ENCODE peak calls at places on chromosomes 7 and 10, in seven cellular contexts. F is HepG2, T is transverse colon, Q is tibial nerve, L is ovary, G is suprapubic skin, I is GM12878. V is an unnamed sample. For H3K36me3, the result is how much of the 10 kb centered on the place peaks cover.

GRCh38 chr10:127916826-127917225 is 9.9 kb downstream of the PTPRE start:
- DNase-seq in G (no peak), Q (no peak), T (no peak), I (no peak), L (no peak), F (no peak), V (no peak)

GRCh38 chr10:133160813-133161471 is 923 bp downstream of the KNDC1 start:
- DNase-seq in L (no peak), T (no peak), I (no peak), G (peak), F (no peak), Q (no peak), V (no peak)

GRCh38 chr7:136105191-136105590 is 128.0 kb upstream of the MTPN start:
- DNase-seq in F (no peak), L (no peak), I (no peak), T (no peak), G (no peak), Q (no peak), V (no peak)

GRCh38 chr10:77575271-77576006 is 62.2 kb downstream of the KCNMA1 start:
- DNase-seq in T (no peak), I (no peak), G (no peak), L (no peak), Q (no peak), F (no peak), V (no peak)

GRCh38 chr10:14276200-14276599 is 54.5 kb downstream of the FRMD4A start:
- DNase-seq in Q (no peak), G (no peak), F (no peak), I (peak), T (no peak), L (no peak), V (no peak)

GRCh38 chr7:157220916-157221569 is 82.3 kb downstream of the UBE3C start:
- DNase-seq in T (no peak), L (no peak), Q (no peak), F (no peak), I (no peak), G (no peak), V (no peak)

GRCh38 chr7:121366852-121367431 is 29.2 kb downstream of the FAM3C start:
- DNase-seq in G (no peak), Q (no peak), T (no peak), F (peak), L (peak), I (no peak), V (no peak)

GRCh38 chr7:91080351-91080750 is 183.9 kb upstream of the FZD1 start:
- DNase-seq in Q (no peak), I (no peak), L (no peak), T (no peak), F (no peak), G (no peak), V (no peak)

GRCh38 chr7:725223-726005 is 1.1 kb upstream of the DNAAF5 start:
- DNase-seq in G (no peak), T (no peak), Q (no peak), F (no peak), L (no peak), I (no peak), V (no peak)

GRCh38 chr10:121510201-121510771 is 88.0 kb downstream of the FGFR2 start:
- DNase-seq in I (no peak), Q (peak), L (no peak), G (no peak), F (no peak), T (no peak), V (no peak)

DNA sequence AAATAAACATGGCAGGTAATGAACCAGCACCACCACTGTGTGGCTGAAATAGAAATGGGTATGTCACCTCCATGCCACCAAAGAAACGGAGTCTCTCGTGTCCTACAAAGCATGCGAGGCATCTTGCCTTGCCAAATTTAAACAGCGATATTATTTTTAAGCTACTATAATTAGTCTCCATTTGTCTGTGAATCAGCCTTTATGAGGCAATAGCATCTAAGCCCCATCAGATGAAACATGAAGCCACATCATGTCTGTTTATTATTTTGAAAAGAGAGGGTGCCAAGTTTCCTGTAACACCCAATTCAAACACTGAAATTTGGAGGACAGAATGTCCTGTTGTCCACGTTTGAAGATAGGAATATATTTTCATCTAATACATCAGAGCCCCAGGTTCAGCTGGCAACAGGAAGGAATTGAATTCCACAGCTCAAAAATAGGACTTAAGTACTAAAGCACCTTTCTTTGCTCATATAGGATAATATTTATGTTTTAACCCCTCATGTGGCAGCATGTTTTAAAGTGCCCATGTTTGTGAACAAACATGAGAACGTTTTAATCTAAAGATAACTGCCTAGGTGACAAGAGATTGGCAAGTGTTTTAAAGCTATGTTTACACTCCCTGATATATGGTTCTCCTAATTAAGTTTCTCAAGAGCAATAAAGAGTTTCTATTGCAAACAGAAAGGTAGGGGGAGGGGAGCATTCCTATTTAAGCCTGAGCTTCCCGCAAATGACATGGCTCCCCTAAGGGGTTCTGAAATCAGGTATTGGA is 86.8 kb downstream of the SORBS1 start:
- DNase-seq in G (no peak), L (no peak), F (peak), Q (peak), T (no peak), I (no peak), V (no peak)
- TF ChIP-seq EP300 in G (peak), L (peak), F (no peak), Q (peak), T (peak), I (no peak), V (peak)

GRCh38 chr7:128129224-128129864 is 98.1 kb upstream of the LRRC4 start:
- DNase-seq in Q (no peak), G (no peak), F (no peak), L (no peak), T (no peak), I (no peak), V (no peak)
- H3K36me3 ChIP-seq in Q (under half), G (under half), F (under half), L (under half), T (under half), I (under half), V (under half)

GRCh38 chr10:124744047-124744687 is at the start of gene FAM53B:
- DNase-seq in G (no peak), F (no peak), L (peak), I (no peak), T (peak), Q (peak), V (peak)
- TF ChIP-seq EP300 in G (no peak), F (no peak), L (no peak), I (no peak), T (no peak), Q (no peak), V (no peak)

GRCh38 chr7:102063736-102064135 is 222.9 kb upstream of the SH2B2 start:
- DNase-seq in F (no peak), I (no peak), L (no peak), T (peak), G (no peak), Q (no peak), V (no peak)

GRCh38 chr7:102066476-102066875 is 220.2 kb upstream of the SH2B2 start:
- DNase-seq in L (no peak), G (no peak), T (no peak), Q (no peak), F (no peak), I (no peak), V (no peak)

GRCh38 chr7:102064361-102065025 is 222.2 kb upstream of the SH2B2 start:
- DNase-seq in L (no peak), G (no peak), I (no peak), F (no peak), Q (no peak), T (peak), V (no peak)

GRCh38 chr7:102061981-102062390 is 224.7 kb upstream of the SH2B2 start:
- DNase-seq in T (no peak), I (peak), G (no peak), L (no peak), F (no peak), Q (no peak), V (peak)

DNA sequence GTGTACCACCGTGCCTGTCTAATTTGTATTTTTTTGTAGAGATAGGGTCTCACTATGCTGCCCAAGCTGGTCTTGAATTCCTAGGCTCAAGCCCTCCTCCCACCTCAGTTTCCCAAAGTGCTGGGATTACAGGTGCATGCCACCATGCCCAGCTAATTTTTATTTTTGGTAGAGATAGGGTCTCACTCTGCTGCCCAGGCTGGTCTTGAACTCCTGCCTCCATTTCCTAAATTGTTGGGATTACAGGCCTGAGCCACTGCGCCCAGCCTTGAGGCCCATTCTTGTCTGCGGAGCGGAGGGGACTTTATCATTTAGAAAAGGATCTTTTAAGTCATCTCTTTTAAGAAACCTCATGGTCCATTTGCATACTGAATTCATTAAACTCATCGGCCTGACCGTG is 221.4 kb upstream of the SH2B2 start:
- DNase-seq in Q (no peak), G (no peak), L (no peak), T (no peak), F (no peak), I (no peak), V (no peak)
- H3K36me3 ChIP-seq in Q (under half), G (under half), L (under half), T (under half), F (under half), I (under half), V (under half)

GRCh38 chr7:2355079-2356008 is 717 bp downstream of the EIF3B start:
- DNase-seq in Q (no peak), T (peak), G (no peak), L (no peak), I (no peak), F (no peak), V (peak)

GRCh38 chr7:2357165-2357564 is 2.5 kb downstream of the EIF3B start:
- DNase-seq in Q (no peak), F (no peak), L (no peak), I (no peak), T (no peak), G (no peak), V (peak)

GRCh38 chr7:2353113-2353512 is 1.5 kb upstream of the EIF3B start:
- DNase-seq in Q (no peak), G (no peak), I (no peak), L (no peak), F (no peak), T (no peak), V (no peak)

GRCh38 chr7:2353650-2354172 is 916 bp upstream of the EIF3B start:
- DNase-seq in T (peak), Q (no peak), G (peak), I (peak), L (peak), F (peak), V (peak)

GRCh38 chr7:2354173-2355078 is at the start of gene EIF3B:
- DNase-seq in F (peak), Q (peak), L (peak), G (peak), T (peak), I (peak), V (peak)
- TF ChIP-seq EP300 in F (no peak), Q (peak), L (no peak), G (no peak), T (no peak), I (no peak), V (peak)

GRCh38 chr7:73573791-73574190 is 4.6 kb downstream of the TBL2 start:
- DNase-seq in I (no peak), G (no peak), L (no peak), T (no peak), F (no peak), Q (no peak), V (no peak)
- H3K36me3 ChIP-seq in I (under half), G (half or more), L (under half), T (under half), F (half or more), Q (under half), V (half or more)

GRCh38 chr10:119598397-119598796 is 1.6 kb upstream of the TIAL1 start:
- DNase-seq in G (no peak), T (no peak), F (no peak), L (no peak), I (no peak), Q (no peak), V (no peak)

GRCh38 chr10:119596537-119597404 is at the start of gene TIAL1:
- DNase-seq in F (peak), L (peak), I (peak), Q (peak), G (peak), T (peak), V (peak)

GRCh38 chr10:119597405-119598186 is 832 bp upstream of the TIAL1 start:
- DNase-seq in Q (no peak), G (no peak), I (peak), F (no peak), L (no peak), T (no peak), V (no peak)

DNA sequence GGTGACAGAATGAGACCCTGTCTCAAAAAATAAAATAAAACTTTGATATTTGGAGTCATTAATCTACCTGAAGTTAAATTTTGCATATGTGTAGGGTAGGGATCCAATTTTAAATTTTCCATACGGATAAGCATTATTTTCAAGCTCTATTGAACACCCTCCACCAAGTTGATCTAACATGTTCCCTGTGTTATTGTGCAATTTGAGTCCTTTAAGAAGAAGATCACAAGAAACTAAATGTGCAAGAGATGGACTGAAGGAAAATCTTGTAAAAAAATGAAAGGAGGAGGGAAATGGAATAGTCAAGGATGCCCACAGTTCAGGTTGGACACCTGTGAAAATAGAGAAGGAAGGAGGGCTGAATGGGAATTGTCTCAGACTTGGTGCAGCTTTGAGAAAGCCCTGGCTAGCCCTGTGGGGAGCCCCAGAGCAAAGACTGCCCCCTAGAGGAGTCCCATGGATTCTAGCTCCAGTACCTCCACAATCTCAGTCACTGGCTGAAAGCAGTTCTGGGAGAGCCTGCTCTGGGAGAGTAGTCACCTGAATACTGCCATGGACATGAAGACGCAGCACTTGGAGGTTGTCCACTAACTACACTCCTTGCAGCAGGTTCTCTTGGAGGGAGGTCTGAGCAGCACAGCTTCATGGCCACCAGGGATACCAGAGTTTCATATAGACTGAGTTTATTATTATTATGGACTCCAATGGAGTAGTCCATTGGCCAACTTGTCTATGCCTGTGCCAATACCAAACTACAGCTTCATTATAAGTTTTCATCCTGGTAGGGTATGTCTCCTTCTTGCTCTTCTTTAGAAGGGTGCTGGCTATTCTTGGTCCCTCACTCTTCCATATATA is 5.7 kb upstream of the TIAL1 start:
- DNase-seq in I (no peak), T (peak), G (no peak), Q (no peak), F (peak), L (no peak), V (no peak)
- TF ChIP-seq EP300 in I (no peak), T (no peak), G (no peak), Q (no peak), F (no peak), L (no peak), V (no peak)